ENCODE peak calls at places on chromosomes 13 and 19, in five cellular contexts. X is IMR-90, I is H1, B is H9, T is mesenchymal stem cell. F is an unnamed sample.

GRCh38 chr19:888615-889385 is 4.2 kb downstream of the MED16 start:
- DNase-seq in X (no peak), I (no peak), B (no peak), T (no peak), F (no peak)

GRCh38 chr19:55305491-55305890 is 19.6 kb downstream of the TMEM150B start:
- DNase-seq in X (no peak), I (no peak), B (peak), T (peak), F (no peak)

GRCh38 chr19:33175886-33176669 is 18.1 kb upstream of the LRP3 start:
- DNase-seq in X (peak), I (no peak), B (no peak), T (peak), F (no peak)

GRCh38 chr13:83121904-83122303 is 760.4 kb downstream of the SLITRK1 start:
- DNase-seq in X (peak), I (no peak), B (no peak), T (peak), F (no peak)

GRCh38 chr13:38395505-38395803 is 45.8 kb downstream of the UFM1 start:
- DNase-seq in X (no peak), I (no peak), B (no peak), T (no peak), F (no peak)

GRCh38 chr13:80336335-80336734 is 4.6 kb downstream of the SPRY2 start:
- DNase-seq in X (peak), I (no peak), B (no peak), T (peak), F (no peak)

GRCh38 chr19:56105090-56105701 is 15.9 kb downstream of the ZNF787 start:
- DNase-seq in X (peak), I (peak), B (peak), T (peak), F (peak)

GRCh38 chr19:53328967-53329366 is 4.6 kb upstream of the ZNF845 start:
- DNase-seq in X (peak), I (no peak), B (peak), T (no peak), F (no peak)

GRCh38 chr13:107375701-107376350 is 807.9 kb upstream of the ARGLU1 start:
- DNase-seq in X (no peak), I (no peak), B (no peak), T (no peak), F (no peak)

GRCh38 chr13:42047561-42048322 is 706 bp upstream of the DGKH start:
- DNase-seq in X (peak), I (no peak), B (peak), T (peak), F (peak)

GRCh38 chr13:45464687-45465453 is at the start of gene COG3:
- DNase-seq in X (peak), I (peak), B (peak), T (peak), F (peak)

DNA sequence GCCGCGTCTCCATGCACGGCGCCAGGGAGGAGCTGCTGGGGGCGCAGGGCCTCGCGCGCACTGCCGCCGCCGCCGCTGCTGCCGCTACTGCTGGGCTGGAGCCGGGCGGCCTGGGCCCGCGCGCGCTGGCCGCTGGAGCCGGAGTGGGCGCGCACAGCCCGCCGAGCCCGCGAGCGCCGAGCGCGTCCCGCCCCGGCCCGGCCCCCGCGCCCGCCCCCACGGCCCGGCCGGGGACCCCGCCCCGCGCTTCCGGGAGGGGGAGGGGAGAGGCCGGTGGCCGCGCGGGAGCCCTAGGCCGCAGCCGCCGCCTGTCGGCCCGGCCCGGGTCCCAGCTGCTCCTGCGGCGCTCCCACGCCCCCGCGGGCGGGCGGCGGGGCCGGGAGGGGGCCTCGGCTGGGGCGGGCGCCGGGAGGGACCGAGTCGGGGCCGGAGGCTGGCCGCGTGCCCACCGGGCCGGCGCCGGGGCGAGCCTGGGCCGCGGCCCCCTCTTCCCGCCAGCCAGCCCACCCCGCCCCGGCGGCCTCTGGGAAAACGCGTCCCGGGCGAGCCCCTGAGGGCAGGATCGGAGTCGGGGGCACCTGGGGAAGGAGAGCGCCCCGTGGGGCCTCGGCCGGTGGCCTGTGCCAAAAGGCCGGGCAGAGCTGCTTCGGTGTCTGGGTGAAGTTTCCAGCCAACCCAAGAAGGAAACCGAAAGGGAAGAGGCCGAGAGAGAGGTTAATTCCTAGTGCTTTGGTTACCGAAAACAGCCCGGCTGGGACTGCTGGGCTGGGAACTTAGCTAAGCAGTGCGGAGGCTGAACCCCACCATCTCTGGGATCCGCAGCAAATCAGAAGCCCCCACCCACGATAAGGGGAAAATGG is at the start of gene STK24:
- DNase-seq in X (peak), I (no peak), B (peak), T (peak), F (peak)
- H3K18ac ChIP-seq in X (peak), I (peak), B (peak), T (peak), F (peak)

GRCh38 chr19:10388957-10389356 is 8.6 kb upstream of the TYK2 start:
- DNase-seq in X (peak), I (peak), B (peak), T (peak), F (peak)

GRCh38 chr19:10389863-10390262 is 9.5 kb upstream of the TYK2 start:
- DNase-seq in X (no peak), I (no peak), B (peak), T (no peak), F (no peak)

GRCh38 chr19:10393137-10393536 is 10.2 kb downstream of the CDC37 start:
- DNase-seq in X (no peak), I (no peak), B (no peak), T (no peak), F (no peak)

GRCh38 chr19:10392120-10392519 is 11.2 kb downstream of the CDC37 start:
- DNase-seq in X (no peak), I (no peak), B (no peak), T (no peak), F (no peak)

GRCh38 chr19:10390652-10391286 is 10.4 kb upstream of the TYK2 start:
- DNase-seq in X (peak), I (no peak), B (peak), T (peak), F (peak)
- H3K14ac ChIP-seq in X (no peak), I (no peak), B (no peak), T (no peak), F (no peak)

GRCh38 chr13:111143875-111144540 is 28.9 kb downstream of the ARHGEF7 start:
- DNase-seq in X (no peak), I (no peak), B (no peak), T (no peak), F (no peak)

GRCh38 chr13:111142472-111142871 is 27.4 kb downstream of the ARHGEF7 start:
- DNase-seq in X (no peak), I (no peak), B (no peak), T (no peak), F (no peak)

GRCh38 chr13:111140562-111141105 is 25.5 kb downstream of the ARHGEF7 start:
- DNase-seq in X (no peak), I (no peak), B (no peak), T (no peak), F (no peak)

GRCh38 chr13:111139874-111140561 is 24.9 kb downstream of the ARHGEF7 start:
- DNase-seq in X (no peak), I (no peak), B (no peak), T (no peak), F (no peak)

GRCh38 chr13:111139452-111139851 is 24.3 kb downstream of the ARHGEF7 start:
- DNase-seq in X (no peak), I (no peak), B (no peak), T (no peak), F (no peak)
- H3K27ac ChIP-seq in X (no peak), I (no peak), B (no peak), T (no peak), F (no peak)

GRCh38 chr13:97432917-97433726 is 847 bp upstream of the RAP2A start:
- DNase-seq in X (peak), I (peak), B (peak), T (peak), F (peak)
- H3K18ac ChIP-seq in X (peak), I (peak), B (peak), T (peak), F (peak)

DNA sequence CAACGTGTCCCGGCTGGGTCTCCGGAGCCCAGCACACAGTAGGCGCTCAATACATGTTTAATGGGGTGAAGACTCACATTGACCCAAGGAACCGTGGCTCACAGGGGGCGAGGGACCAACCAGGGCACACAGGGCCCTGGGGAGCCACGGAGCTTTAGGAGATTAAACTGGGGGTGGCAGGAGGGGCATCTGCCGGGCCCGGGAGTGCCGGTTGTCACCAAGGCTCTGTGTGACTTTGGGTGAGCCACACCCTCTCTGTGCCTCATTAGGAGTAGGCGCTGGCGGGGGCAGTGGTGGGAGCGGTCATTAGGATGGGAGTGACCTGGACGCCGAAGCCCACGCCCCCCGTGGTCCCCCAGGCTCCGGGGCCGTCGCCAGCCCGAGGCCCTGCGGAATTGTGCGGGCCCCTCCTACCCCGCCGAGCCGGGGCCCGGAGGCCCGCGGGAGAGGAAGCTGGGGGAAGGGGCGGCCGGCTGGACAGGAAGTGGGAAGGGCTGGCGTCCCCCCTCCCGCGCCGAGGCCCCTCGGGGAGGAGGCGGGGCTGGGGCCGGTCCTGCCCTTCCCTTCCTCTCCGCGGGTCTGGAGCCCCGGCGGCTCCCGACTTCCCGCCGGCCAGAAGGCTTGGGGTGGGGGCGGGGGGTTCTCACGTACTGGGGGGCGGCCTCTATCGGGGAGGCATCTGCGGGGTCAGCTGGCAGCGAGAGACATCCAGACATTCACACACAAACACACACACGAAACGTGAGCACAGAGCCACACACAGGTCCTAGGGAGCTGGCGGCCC is 1.8 kb upstream of the SSBP4 start:
- DNase-seq in X (peak), I (no peak), B (peak), T (peak), F (peak)
- H3K14ac ChIP-seq in X (peak), I (no peak), B (peak), T (peak), F (no peak)